ENCODE peak calls at places on chromosomes 7 and 10, in four cellular contexts. F is stimulated activated CD8-positive, alpha-beta memory T cell treated with anti-CD3 and anti-CD28 coated beads, Interleukin-15, amount 100 ng/mL, for 24 hours; E is CD4-positive, alpha-beta T cell; O is mammary epithelial cell. B is an unnamed sample.

GRCh38 chr10:77919713-77920108 is 6.8 kb downstream of the DLG5 start:
- DNase-seq in F (no peak), E (no peak), O (peak; percentile 78), B (no peak)

GRCh38 chr10:31847518-31847917 is 81.1 kb downstream of the ARHGAP12 start:
- DNase-seq in F (no peak), E (no peak), O (no peak), B (no peak)

GRCh38 chr7:45001138-45001694 is 1.2 kb downstream of the CCM2 start:
- DNase-seq in F (no peak), E (peak; percentile 74), O (peak; percentile 71), B (no peak)

GRCh38 chr7:126398285-126398684 is 854.5 kb downstream of the GRM8 start:
- DNase-seq in F (no peak), E (no peak), O (peak; percentile 37), B (no peak)

GRCh38 chr7:132548489-132549078 is 27.7 kb downstream of the PLXNA4 start:
- DNase-seq in F (no peak), E (no peak), O (peak; percentile 57), B (no peak)

GRCh38 chr7:24462984-24463383 is 110.3 kb upstream of the PALS2 start:
- DNase-seq in F (no peak), E (no peak), O (no peak), B (no peak)

GRCh38 chr10:59865101-59865500 is 41.3 kb downstream of the CCDC6 start:
- DNase-seq in F (no peak), E (no peak), O (peak; percentile 70), B (no peak)

GRCh38 chr7:78301361-78301760 is 502.8 kb downstream of the PHTF2 start:
- DNase-seq in F (no peak), E (no peak), O (no peak), B (no peak)

GRCh38 chr7:77657427-77658331 is 38.6 kb upstream of the RSBN1L start:
- DNase-seq in F (no peak), E (no peak), O (peak; percentile 24), B (no peak)

GRCh38 chr7:154647625-154648024 is 355.3 kb downstream of the PAXIP1 start:
- DNase-seq in F (no peak), E (no peak), O (no peak), B (no peak)

GRCh38 chr7:110148054-110148453 is 942.9 kb upstream of the LRRN3 start:
- DNase-seq in F (no peak), E (no peak), O (no peak), B (no peak)

B was measured in hippocampal formation.